ENCODE peak calls at places on chromosomes 4 and X, in four cellular contexts. O is HepG2, P is K562, M is GM12878. T is an unnamed sample.

GRCh38 chr4:152554742-152555141 is 18.9 kb upstream of the FBXW7 start:
- DNase-seq in O (no peak), P (no peak), M (no peak), T (no peak)

GRCh38 chrX:42530027-42530426 is 247.9 kb downstream of the PPP1R2C start:
- DNase-seq in O (no peak), P (no peak), M (no peak), T (no peak)

GRCh38 chr4:2290974-2291704 is 29.2 kb upstream of the MXD4 start:
- DNase-seq in O (no peak), P (no peak), M (no peak), T (no peak)

GRCh38 chr4:176319704-176320339 is at the start of gene SPCS3:
- DNase-seq in O (peak), P (peak), M (peak), T (peak)

GRCh38 chrX:19739683-19740082 is 147.7 kb downstream of the SH3KBP1 start:
- DNase-seq in O (peak), P (peak), M (no peak), T (peak)

GRCh38 chrX:119655125-119655524 is 37.8 kb downstream of the SEPTIN6 start:
- DNase-seq in O (no peak), P (peak), M (no peak), T (no peak)

GRCh38 chr4:41882622-41883347 is 52.4 kb upstream of the TMEM33 start:
- DNase-seq in O (no peak), P (peak), M (no peak), T (peak)

GRCh38 chr4:96305030-96305429 is 465.1 kb downstream of the PDHA2 start:
- DNase-seq in O (no peak), P (no peak), M (no peak), T (no peak)

GRCh38 chr4:66564901-66565648 is 894.8 kb upstream of the EPHA5 start:
- DNase-seq in O (no peak), P (no peak), M (no peak), T (no peak)

GRCh38 chr4:140308366-140309123 is 64.9 kb upstream of the SCOC start:
- DNase-seq in O (no peak), P (peak), M (no peak), T (no peak)

GRCh38 chr4:21645776-21646175 is 302.8 kb downstream of the KCNIP4 start:
- DNase-seq in O (no peak), P (no peak), M (no peak), T (no peak)

GRCh38 chr4:155762351-155762750 is 3.5 kb downstream of the GUCY1B1 start:
- DNase-seq in O (no peak), P (no peak), M (no peak), T (no peak)

GRCh38 chr4:75172551-75172950 is 239.6 kb downstream of the PARM1 start:
- DNase-seq in O (no peak), P (no peak), M (peak), T (no peak)

DNA sequence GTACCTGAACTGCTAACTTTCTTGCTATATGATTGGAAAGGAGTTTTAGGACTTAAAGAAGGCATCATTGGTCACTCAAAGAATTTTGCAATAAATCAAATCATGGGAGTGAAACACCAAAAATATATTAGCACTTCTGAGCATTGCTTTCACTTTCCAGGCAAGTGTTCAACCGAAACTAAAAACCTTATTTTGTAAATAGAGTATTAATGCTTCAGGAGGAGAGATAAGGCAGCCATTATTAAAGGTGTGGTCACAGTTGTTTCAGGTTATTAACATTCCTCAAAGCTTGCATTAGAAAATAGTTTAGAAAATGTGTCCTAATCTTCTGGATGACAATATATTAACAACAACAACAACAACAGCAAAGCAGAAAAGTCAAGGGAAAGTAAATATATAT is 92.3 kb upstream of the TLL1 start:
- DNase-seq in O (no peak), P (no peak), M (no peak), T (no peak)
- TF ChIP-seq ESRRA in O (no peak), P (no peak), M (no peak), T (no peak)

GRCh38 chrX:50971390-50971789 is 60.9 kb downstream of the BMP15 start:
- DNase-seq in O (no peak), P (no peak), M (no peak), T (no peak)
- TF ChIP-seq SP1 in O (no peak), P (no peak), M (no peak), T (no peak)

DNA sequence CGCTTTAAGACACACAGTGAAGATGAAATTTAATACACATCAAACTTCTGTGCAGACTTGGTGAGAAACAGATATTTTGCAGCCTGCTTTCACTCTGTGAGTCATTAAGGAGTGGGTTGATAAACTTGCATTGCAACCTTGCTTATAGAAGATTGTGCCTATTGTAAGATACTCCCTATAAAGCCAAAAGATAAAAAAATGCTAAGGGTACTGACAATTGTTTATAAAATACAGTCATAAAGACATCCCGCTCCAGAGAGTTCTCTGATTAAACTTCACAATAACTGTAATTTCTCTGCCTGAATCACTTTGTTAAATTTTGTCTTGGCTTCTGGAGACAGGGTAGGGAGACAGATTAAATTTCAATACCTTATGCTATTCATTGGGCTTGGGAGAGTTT is 49.1 kb downstream of the GALNT7 start:
- DNase-seq in O (no peak), P (peak), M (no peak), T (no peak)
- TF ChIP-seq ESRRA in O (no peak), P (no peak), M (no peak), T (no peak)

GRCh38 chrX:70026112-70026850 is 23.5 kb downstream of the AWAT2 start:
- DNase-seq in O (no peak), P (no peak), M (no peak), T (no peak)

GRCh38 chrX:70026851-70027200 is 22.9 kb downstream of the AWAT2 start:
- DNase-seq in O (no peak), P (no peak), M (no peak), T (no peak)

GRCh38 chrX:70022608-70023007 is 27.1 kb downstream of the AWAT2 start:
- DNase-seq in O (no peak), P (no peak), M (no peak), T (no peak)

GRCh38 chrX:70029790-70030189 is 19.9 kb downstream of the AWAT2 start:
- DNase-seq in O (no peak), P (no peak), M (no peak), T (no peak)

GRCh38 chrX:70025464-70025863 is 24.3 kb downstream of the AWAT2 start:
- DNase-seq in O (no peak), P (no peak), M (no peak), T (no peak)
- TF ChIP-seq SP1 in O (no peak), P (no peak), M (no peak), T (no peak)

T was measured in WTC11.